ENCODE peak calls at places on chromosomes 4 and X, in four cellular contexts. K, M, J and A are unnamed samples.

GRCh38 chrX:40573763-40574162 is 7.0 kb upstream of the ATP6AP2 start:
- DNase-seq in K (no peak), M (no peak), J (peak), A (no peak)

GRCh38 chrX:110558406-110558805 is 199.8 kb downstream of the RTL9 start:
- DNase-seq in K (no peak), M (no peak), J (no peak), A (no peak)

GRCh38 chr4:38056024-38056685 is 96.0 kb downstream of the PTTG2 start:
- DNase-seq in K (no peak), M (no peak), J (no peak), A (no peak)

GRCh38 chr4:52837716-52838558 is 24.2 kb upstream of the RASL11B start:
- DNase-seq in K (no peak), M (no peak), J (peak), A (no peak)

GRCh38 chr4:14856076-14856926 is 146.0 kb upstream of the CPEB2 start:
- DNase-seq in K (no peak), M (peak), J (peak), A (peak)

GRCh38 chrX:17805120-17805519 is 56.0 kb downstream of the RAI2 start:
- DNase-seq in K (no peak), M (no peak), J (no peak), A (no peak)

GRCh38 chr4:103994059-103994458 is 274.3 kb upstream of the TACR3 start:
- DNase-seq in K (no peak), M (no peak), J (no peak), A (no peak)

GRCh38 chrX:57771689-57772088 is 91.6 kb upstream of the NLRP2B start:
- DNase-seq in K (no peak), M (no peak), J (no peak), A (no peak)

GRCh38 chr4:165532976-165533375 is 154.2 kb downstream of the CPE start:
- DNase-seq in K (no peak), M (no peak), J (no peak), A (no peak)

GRCh38 chrX:41518127-41518840 is 71.1 kb downstream of the NYX start:
- DNase-seq in K (no peak), M (no peak), J (no peak), A (no peak)

GRCh38 chrX:2503591-2504500 is 3.1 kb upstream of the DHRSX start:
- DNase-seq in K (no peak), M (peak), J (no peak), A (no peak)

GRCh38 chr4:123102897-123103489 is 180.6 kb upstream of the NUDT6 start:
- DNase-seq in K (no peak), M (no peak), J (peak), A (no peak)

GRCh38 chrX:106144755-106145639 is 23.1 kb upstream of the PWWP3B start:
- DNase-seq in K (no peak), M (no peak), J (no peak), A (no peak)

GRCh38 chrX:17552251-17552650 is 177.3 kb downstream of the NHS start:
- DNase-seq in K (no peak), M (no peak), J (no peak), A (no peak)

GRCh38 chr4:94253036-94253435 is 45.4 kb downstream of the SMARCAD1 start:
- DNase-seq in K (no peak), M (no peak), J (no peak), A (no peak)

GRCh38 chr4:133866328-133866699 is 335.3 kb downstream of the PABPC4L start:
- DNase-seq in K (no peak), M (no peak), J (no peak), A (no peak)

GRCh38 chr4:179625391-179625790 is 2183.2 kb upstream of the AGA start:
- DNase-seq in K (no peak), M (no peak), J (no peak), A (no peak)

GRCh38 chrX:17590892-17591740 is 146.2 kb upstream of the SCML1 start:
- DNase-seq in K (no peak), M (peak), J (peak), A (no peak)

GRCh38 chr4:165207431-165208321 is at the start of gene KLHL2:
- DNase-seq in K (no peak), M (peak), J (peak), A (no peak)

GRCh38 chrX:106706466-106706865 is 20.0 kb upstream of the RNF128 start:
- DNase-seq in K (no peak), M (no peak), J (no peak), A (no peak)

GRCh38 chr4:42671431-42672194 is 14.7 kb upstream of the ATP8A1 start:
- DNase-seq in K (no peak), M (no peak), J (no peak), A (no peak)